ENCODE peak calls at places on chromosomes 2 and 18, in four cellular contexts. I is K562, Q is GM12878, X is HepG2. L is an unnamed sample.

GRCh38 chr2:100877555-100877954 is 57.6 kb downstream of the NPAS2 start:
- DNase-seq in I (no peak), Q (no peak), X (no peak), L (no peak)

GRCh38 chr2:177998006-177998405 is 74.6 kb downstream of the PDE11A start:
- DNase-seq in I (no peak), Q (no peak), X (no peak), L (no peak)

GRCh38 chr18:67582488-67582887 is 66.0 kb upstream of the DSEL start:
- DNase-seq in I (no peak), Q (no peak), X (no peak), L (no peak)

GRCh38 chr2:54148391-54148790 is 33.0 kb downstream of the ACYP2 start:
- DNase-seq in I (no peak), Q (no peak), X (no peak), L (no peak)

GRCh38 chr18:4599312-4599711 is 144.2 kb upstream of the DLGAP1 start:
- DNase-seq in I (no peak), Q (no peak), X (no peak), L (no peak)

GRCh38 chr2:159153463-159153862 is 133.0 kb downstream of the WDSUB1 start:
- DNase-seq in I (no peak), Q (no peak), X (no peak), L (no peak)

GRCh38 chr2:204486855-204487254 is 58.4 kb upstream of the PARD3B start:
- DNase-seq in I (no peak), Q (no peak), X (no peak), L (no peak)

GRCh38 chr2:127145255-127145899 is 38.4 kb upstream of the BIN1 start:
- DNase-seq in I (no peak), Q (no peak), X (no peak), L (no peak)

GRCh38 chr18:79962835-79963657 is 1.4 kb upstream of the HSBP1L1 start:
- DNase-seq in I (no peak), Q (peak), X (no peak), L (no peak)

GRCh38 chr2:97716695-97717617 is 3.6 kb downstream of the ZAP70 start:
- DNase-seq in I (no peak), Q (no peak), X (no peak), L (no peak)

GRCh38 chr2:172168917-172169346 is 66.2 kb upstream of the DLX2 start:
- DNase-seq in I (no peak), Q (no peak), X (no peak), L (no peak)

GRCh38 chr2:160993543-160994090 is 166.6 kb upstream of the TANK start:
- DNase-seq in I (no peak), Q (no peak), X (no peak), L (no peak)

GRCh38 chr2:238287702-238288649 is at the start of gene PER2:
- DNase-seq in I (peak), Q (no peak), X (peak), L (peak)

GRCh38 chr2:134842930-134843490 is 4.6 kb downstream of the ACMSD start:
- DNase-seq in I (no peak), Q (no peak), X (no peak), L (no peak)

GRCh38 chr2:175871331-175871730 is 130.7 kb downstream of the LNPK start:
- DNase-seq in I (no peak), Q (no peak), X (no peak), L (no peak)

DNA sequence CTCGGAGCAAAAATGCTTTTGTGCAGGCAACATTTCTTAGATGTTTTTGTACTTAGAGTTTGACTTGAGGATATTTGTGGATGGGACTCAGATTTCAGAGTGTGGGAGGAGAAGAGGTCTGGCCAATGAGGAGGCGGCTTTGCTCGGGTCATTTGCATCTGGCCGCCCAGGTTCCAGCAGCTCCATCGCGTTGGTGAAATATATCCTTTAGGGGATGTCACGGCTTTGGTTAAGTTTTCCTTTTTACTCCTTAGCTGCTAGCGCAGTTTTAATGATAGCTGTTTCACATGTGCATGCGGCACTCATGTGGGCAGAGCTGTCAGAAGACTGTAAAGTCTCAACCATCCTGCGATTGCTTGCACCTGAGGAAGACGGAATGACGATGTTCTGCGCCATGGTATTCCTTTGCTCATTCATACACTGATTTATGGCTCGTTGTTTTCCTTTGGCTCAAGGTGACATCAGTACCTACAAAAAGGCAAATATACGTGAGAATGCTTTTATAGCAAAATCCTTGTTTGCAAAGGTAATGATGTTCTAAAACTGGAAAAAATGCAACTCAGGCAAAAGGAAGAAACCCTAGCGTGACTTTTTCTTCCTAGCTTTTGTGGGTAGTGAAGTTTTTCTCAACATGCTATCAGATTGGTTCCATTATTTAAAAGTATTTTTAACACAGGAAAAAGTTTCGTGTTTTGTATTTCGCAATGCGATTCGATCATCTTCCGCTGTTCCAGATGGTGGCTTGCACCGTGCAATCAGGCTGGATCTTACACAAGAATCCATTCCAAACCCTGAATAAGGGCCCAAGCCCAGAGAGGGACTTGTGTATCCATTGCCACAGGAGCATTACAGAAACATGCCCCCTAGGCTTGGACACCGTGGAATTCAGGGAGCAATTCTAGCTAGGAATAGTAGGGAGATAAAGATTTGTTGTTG is 70.5 kb upstream of the ZNF516 start:
- DNase-seq in I (peak), Q (no peak), X (peak), L (peak)
- TF ChIP-seq JUNB in I (no peak), Q (no peak), X (no peak), L (no peak)

GRCh38 chr2:28390857-28391563 is 1.6 kb upstream of the FOSL2 start:
- DNase-seq in I (peak), Q (no peak), X (no peak), L (peak)
- TF ChIP-seq MYC in I (peak), Q (no peak), X (peak), L (no peak)

DNA sequence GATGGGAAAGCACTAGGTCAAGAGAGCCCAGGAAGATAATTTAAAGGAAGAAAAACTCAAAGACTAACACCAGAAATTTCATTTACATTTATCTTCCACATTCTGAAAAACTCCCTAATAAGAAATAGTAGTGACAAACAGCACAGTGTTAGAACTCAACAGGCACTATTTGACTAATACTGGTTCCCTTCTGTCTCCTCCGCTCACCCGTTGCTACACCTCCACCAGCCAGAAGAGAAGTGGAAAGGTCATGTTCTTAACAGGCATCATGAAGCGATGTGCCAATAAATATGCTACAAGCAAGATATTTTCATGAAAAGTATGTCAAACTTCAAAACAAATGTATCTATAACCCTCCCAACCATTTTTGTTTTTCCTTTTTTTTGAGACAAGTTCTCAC is 5.7 kb downstream of the ROCK1 start:
- DNase-seq in I (no peak), Q (no peak), X (no peak), L (no peak)
- H3K4me2 ChIP-seq in I (no peak), Q (peak), X (peak), L (peak)

GRCh38 chr2:62198237-62198633 is 2.3 kb downstream of the B3GNT2 start:
- DNase-seq in I (no peak), Q (no peak), X (no peak), L (no peak)

GRCh38 chr2:62199392-62200125 is 3.6 kb downstream of the B3GNT2 start:
- DNase-seq in I (no peak), Q (no peak), X (no peak), L (no peak)

GRCh38 chr2:62196278-62196901 is 475 bp downstream of the B3GNT2 start:
- DNase-seq in I (peak), Q (no peak), X (peak), L (peak)

GRCh38 chr2:62197017-62197586 is 1.2 kb downstream of the B3GNT2 start:
- DNase-seq in I (peak), Q (no peak), X (peak), L (no peak)

DNA sequence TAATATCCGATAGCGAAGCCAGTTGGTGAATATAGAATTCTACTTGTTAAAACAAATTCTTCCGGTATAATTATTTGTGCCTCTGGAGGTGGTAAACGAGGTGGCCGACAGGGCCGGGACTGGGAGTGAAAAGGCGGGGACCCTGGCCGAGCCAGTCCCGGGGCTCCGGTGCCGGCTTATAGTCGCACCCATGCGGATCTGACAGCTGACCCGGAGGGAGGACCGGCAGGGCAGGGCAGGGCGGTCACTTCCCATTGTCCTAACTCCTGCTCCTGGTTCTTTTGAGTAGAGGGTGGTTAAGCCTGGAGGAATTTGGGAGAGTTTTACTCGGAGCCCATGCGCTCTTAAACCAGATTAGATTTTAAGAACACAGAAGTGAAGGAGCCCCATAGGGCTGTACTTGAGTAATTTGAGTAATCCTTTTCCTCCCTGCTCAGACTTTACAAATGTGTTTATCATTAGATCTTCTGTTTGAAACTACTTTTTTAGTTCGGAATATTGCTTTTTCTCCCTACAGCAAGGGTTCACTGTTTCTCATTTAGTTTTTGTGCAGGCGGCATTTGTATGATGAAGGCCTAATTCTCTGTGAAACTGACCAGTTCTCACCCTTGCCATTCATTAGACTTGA is 1.8 kb downstream of the B3GNT2 start:
- DNase-seq in I (peak), Q (no peak), X (no peak), L (peak)
- TF ChIP-seq JUNB in I (no peak), Q (no peak), X (no peak), L (no peak)